ENCODE peak calls at places on chromosomes 12 and 14, in ten cellular contexts. H is OCI-LY7; Q is lower leg skin; Y is CD4-positive, alpha-beta T cell; X is cardiac fibroblast; Z is lower lobe of right lung; V is heart left ventricle; C is mucosa of descending colon; D is HFFc6; R is uterus. P is an unnamed sample.

GRCh38 chr12:104524026-104524425 is 67.3 kb downstream of the CHST11 start:
- DNase-seq in Z (no peak), H (no peak), V (no peak), X (peak), R (no peak), D (no peak), Y (no peak), C (no peak), Q (no peak), P (no peak)

GRCh38 chr14:95452176-95452889 is 64.1 kb downstream of the SYNE3 start:
- DNase-seq in H (peak), Q (no peak), Z (no peak), R (no peak), C (no peak), Y (no peak), V (no peak), D (no peak), X (peak), P (no peak)

GRCh38 chr12:67578976-67579661 is 69.4 kb upstream of the DYRK2 start:
- DNase-seq in D (no peak), Q (no peak), H (no peak), C (no peak), X (no peak), R (no peak), Z (no peak), V (no peak), Y (no peak), P (no peak)

GRCh38 chr14:106174206-106174605 is 647.8 kb downstream of the TMEM121 start:
- DNase-seq in Y (peak), Z (no peak), X (no peak), Q (no peak), H (no peak), V (no peak), R (no peak), C (peak), D (no peak), P (no peak)

GRCh38 chr14:37816135-37816534 is 220.7 kb downstream of the TTC6 start:
- DNase-seq in Q (no peak), C (no peak), R (no peak), Y (no peak), D (no peak), H (no peak), X (no peak), Z (no peak), V (no peak), P (no peak)

GRCh38 chr12:116161588-116161987 is 115.9 kb downstream of the MED13L start:
- DNase-seq in Y (no peak), R (no peak), V (no peak), D (no peak), Q (no peak), X (peak), Z (no peak), C (no peak), H (no peak), P (no peak)

GRCh38 chr12:7933255-7933726 is 2.7 kb downstream of the SLC2A3 start:
- DNase-seq in C (peak), Q (peak), Y (peak), V (peak), X (peak), D (peak), H (peak), R (peak), Z (peak), P (peak)

GRCh38 chr14:38089123-38089522 is 118.6 kb upstream of the SSTR1 start:
- DNase-seq in X (no peak), C (no peak), Q (no peak), Z (no peak), D (no peak), Y (no peak), R (no peak), V (no peak), H (no peak), P (no peak)

DNA sequence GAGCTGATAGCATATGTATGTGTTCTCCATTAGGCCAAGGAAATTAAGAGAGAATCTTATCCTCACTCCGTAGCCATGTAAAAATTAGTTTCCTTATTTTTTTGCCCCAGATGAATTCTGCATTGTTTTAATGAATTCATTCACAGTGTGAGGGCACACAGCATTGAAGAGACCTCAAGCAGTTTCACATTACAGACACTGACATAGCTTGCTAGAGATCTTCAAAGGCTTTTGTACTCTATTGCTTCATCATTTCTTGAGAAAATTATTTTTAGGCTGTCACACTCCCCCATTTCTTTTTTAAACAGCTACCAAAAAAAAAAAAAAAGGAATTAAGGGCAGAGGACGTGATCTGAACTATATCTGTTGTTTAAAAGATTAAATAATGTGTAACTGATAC is 251.1 kb downstream of the BCAT1 start:
- DNase-seq in X (no peak), Q (no peak), D (no peak), C (no peak), Y (no peak), R (no peak), V (no peak), Z (no peak), H (no peak), P (no peak)
- TF ChIP-seq CTCF in X (no peak), Q (no peak), D (no peak), C (no peak), Y (no peak), R (no peak), V (no peak), Z (no peak), H (no peak), P (no peak)

GRCh38 chr12:131124487-131125280 is 171.0 kb downstream of the ADGRD1 start:
- DNase-seq in D (no peak), Z (no peak), V (no peak), Y (no peak), R (no peak), C (no peak), X (no peak), Q (peak), H (no peak), P (no peak)

GRCh38 chr12:131129839-131130238 is 176.1 kb downstream of the ADGRD1 start:
- DNase-seq in D (peak), Q (peak), H (no peak), Y (no peak), X (no peak), Z (no peak), C (no peak), R (no peak), V (peak), P (no peak)

GRCh38 chr12:131123817-131124216 is 170.1 kb downstream of the ADGRD1 start:
- DNase-seq in Y (no peak), H (no peak), R (no peak), D (no peak), X (no peak), Q (peak), V (peak), C (no peak), Z (no peak), P (no peak)

GRCh38 chr12:131128556-131128955 is 174.8 kb downstream of the ADGRD1 start:
- DNase-seq in V (peak), Z (no peak), R (no peak), Y (no peak), C (no peak), D (no peak), X (no peak), Q (peak), H (no peak), P (no peak)

GRCh38 chr12:131126662-131127173 is 173.0 kb downstream of the ADGRD1 start:
- DNase-seq in Y (no peak), Z (no peak), Q (peak), R (no peak), C (no peak), H (no peak), V (no peak), X (no peak), D (no peak), P (no peak)
- TF ChIP-seq CTCF in Y (no peak), Z (no peak), Q (no peak), R (no peak), C (no peak), H (no peak), V (no peak), X (no peak), D (no peak), P (no peak)

GRCh38 chr14:79260406-79260805 is 950.9 kb downstream of the DIO2 start:
- DNase-seq in D (no peak), R (no peak), Z (no peak), Y (no peak), Q (no peak), X (no peak), V (no peak), H (no peak), C (no peak), P (no peak)

GRCh38 chr14:79270361-79270760 is 940.9 kb downstream of the DIO2 start:
- DNase-seq in D (no peak), X (no peak), H (no peak), R (no peak), V (no peak), Z (no peak), Y (no peak), C (no peak), Q (no peak), P (no peak)

GRCh38 chr14:79271122-79271521 is 940.2 kb downstream of the DIO2 start:
- DNase-seq in Z (no peak), Q (no peak), X (no peak), R (no peak), D (no peak), V (no peak), Y (no peak), C (no peak), H (no peak), P (no peak)

DNA sequence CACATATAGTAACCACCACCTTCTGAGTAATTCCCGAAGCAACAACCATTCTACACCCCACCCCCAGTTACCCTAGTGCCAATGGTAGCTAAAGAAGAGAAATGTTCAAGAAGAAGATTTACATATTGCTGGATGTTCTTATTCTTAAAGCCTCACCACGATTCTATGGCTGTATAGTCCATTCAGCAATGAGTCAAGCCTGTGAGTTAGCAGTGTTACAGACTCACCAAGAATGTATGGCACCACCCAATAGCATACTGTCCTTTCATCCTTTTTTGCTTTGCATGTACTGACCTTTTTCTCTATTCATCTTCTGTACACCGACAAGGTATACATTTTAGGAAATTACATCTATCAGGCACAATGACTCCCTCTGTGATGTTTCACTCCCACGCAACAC is 945.9 kb downstream of the DIO2 start:
- DNase-seq in Q (no peak), Z (no peak), V (no peak), D (no peak), Y (no peak), X (no peak), H (no peak), R (no peak), C (no peak), P (no peak)
- TF ChIP-seq CTCF in Q (no peak), Z (no peak), V (no peak), D (no peak), Y (no peak), X (no peak), H (no peak), R (no peak), C (no peak), P (no peak)

GRCh38 chr12:100165356-100165755 is 22.7 kb upstream of the BLTP3B start:
- DNase-seq in H (no peak), C (no peak), R (no peak), D (no peak), Q (no peak), X (no peak), Y (no peak), V (no peak), Z (no peak), P (no peak)
- TF ChIP-seq CTCF in H (no peak), C (no peak), R (no peak), D (no peak), Q (no peak), X (no peak), Y (no peak), V (no peak), Z (no peak), P (no peak)

DNA sequence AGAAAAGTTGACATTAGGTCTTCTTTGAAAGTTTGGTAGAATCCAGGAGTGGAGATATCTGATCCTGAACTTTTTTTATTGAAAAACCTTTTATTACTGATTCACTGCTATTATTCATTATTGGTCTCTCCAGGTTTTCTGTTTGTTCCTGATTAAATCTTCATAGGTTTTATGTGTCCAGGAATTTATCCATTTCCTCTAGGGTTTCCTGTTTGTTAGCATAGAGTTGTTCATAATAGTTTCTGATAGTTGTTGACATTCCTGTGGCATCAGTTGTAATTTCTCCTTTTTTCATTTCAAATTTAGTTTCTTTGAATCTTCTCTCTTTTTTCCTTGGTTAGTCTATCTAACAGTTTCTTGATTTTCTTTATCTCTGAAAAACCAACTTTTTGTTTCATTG is 370.3 kb downstream of the SLC6A15 start:
- DNase-seq in C (no peak), D (no peak), Q (no peak), H (no peak), V (no peak), X (no peak), Z (no peak), R (no peak), Y (no peak), P (no peak)
- TF ChIP-seq CTCF in C (no peak), D (no peak), Q (no peak), H (no peak), V (no peak), X (no peak), Z (no peak), R (no peak), Y (no peak), P (no peak)

GRCh38 chr12:88579941-88580871 is at the start of gene KITLG:
- DNase-seq in R (peak), Z (peak), Y (no peak), Q (peak), V (peak), D (peak), H (no peak), X (peak), C (peak), P (peak)

GRCh38 chr12:88577537-88577936 is 2.7 kb downstream of the KITLG start:
- DNase-seq in C (no peak), X (no peak), Q (no peak), D (peak), R (no peak), Z (no peak), V (no peak), H (no peak), Y (no peak), P (no peak)

GRCh38 chr12:88579572-88579940 is 715 bp downstream of the KITLG start:
- DNase-seq in C (peak), X (no peak), Q (peak), Y (no peak), R (peak), Z (peak), D (no peak), H (no peak), V (peak), P (peak)

GRCh38 chr12:88578274-88578673 is 2.0 kb downstream of the KITLG start:
- DNase-seq in C (no peak), R (no peak), H (no peak), X (no peak), D (peak), Y (no peak), Q (no peak), Z (no peak), V (no peak), P (peak)

DNA sequence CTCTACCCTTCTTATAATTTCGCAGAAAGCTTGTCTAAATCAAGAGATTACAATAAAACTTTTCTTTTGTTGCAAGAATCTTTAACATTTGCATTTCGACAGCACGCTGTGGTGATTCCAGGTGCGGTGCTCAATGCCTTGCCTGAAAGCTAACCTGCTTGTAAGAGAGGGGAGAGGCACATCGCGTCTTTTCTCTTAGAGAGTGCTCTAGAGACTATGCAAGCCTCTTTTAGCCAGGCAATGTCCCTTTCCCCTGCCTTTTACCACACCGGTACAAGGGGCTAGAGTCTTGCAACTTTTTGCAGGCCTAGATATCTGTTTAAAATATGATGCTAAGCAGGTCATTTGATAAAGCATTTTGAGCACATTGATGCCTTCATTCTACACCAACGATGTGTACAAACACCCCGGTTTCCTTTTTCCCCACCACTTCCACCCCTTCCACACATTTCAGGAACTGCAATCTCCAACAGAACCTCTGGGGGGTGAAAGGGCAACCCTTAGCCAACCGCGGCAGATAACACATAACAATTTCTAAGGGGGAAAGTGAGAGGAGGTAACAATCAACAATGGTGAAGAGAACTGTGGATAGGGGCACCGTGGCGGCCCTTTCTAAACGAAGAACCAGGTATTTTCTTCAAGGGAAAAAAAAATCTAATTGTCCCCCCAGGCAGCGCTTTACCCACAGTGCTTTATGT is 1.3 kb downstream of the KITLG start:
- DNase-seq in H (no peak), C (peak), V (no peak), Q (peak), R (no peak), Y (no peak), D (peak), X (no peak), Z (no peak), P (peak)
- TF ChIP-seq CTCF in H (no peak), C (peak), V (peak), Q (no peak), R (peak), Y (no peak), D (peak), X (peak), Z (peak), P (peak)

DNA sequence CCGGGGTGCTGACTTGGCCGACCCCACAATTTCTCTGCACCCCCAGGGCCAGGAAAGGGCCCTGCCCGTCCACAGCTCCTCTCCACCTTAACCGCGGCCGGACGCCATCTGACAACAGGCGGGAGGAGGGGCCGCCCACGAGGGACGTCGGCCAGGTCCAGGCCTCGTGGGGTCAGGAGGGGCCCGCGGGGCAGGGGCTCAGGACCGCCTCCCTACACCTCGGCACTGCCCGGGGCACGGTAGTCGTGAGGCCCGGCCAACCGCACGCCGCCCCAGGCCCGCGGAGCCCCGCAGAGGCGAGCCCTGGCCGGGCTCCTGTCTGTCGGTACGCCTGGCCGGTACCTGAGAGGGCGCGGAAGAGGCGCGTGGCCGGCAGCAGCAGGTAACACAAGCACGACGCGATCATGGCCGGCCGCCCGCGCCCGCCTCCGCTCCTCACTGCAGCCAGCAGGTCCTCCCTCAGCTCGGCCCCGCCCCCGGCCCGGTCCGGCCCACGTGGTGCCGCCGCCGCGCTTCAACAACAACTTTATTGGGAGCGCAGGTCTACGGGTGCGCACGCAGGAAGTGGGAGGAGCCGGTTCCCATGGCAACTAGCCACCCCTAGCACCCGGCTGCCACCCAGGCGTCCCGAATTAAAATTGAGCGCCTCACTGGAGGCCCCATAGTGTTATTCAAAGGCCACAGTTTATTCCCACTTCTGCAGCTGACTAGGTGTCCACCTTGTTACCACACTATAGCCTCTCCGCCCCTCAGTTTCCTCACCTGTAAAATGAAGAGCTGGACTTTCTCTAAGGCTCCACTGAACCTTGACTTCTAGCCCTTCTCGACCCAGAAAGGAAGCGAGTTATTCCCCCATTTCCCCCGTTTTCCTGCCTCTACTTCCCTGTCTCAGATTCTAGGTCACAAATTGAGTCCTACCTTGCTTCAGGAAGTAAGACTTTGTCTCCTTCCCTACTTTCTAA is at the start of gene ANGEL1:
- DNase-seq in R (peak), Q (peak), Y (peak), V (peak), C (peak), D (peak), X (peak), H (peak), Z (peak), P (peak)
- TF ChIP-seq CTCF in R (no peak), Q (no peak), Y (no peak), V (no peak), C (no peak), D (no peak), X (no peak), H (no peak), Z (no peak), P (no peak)

DNA sequence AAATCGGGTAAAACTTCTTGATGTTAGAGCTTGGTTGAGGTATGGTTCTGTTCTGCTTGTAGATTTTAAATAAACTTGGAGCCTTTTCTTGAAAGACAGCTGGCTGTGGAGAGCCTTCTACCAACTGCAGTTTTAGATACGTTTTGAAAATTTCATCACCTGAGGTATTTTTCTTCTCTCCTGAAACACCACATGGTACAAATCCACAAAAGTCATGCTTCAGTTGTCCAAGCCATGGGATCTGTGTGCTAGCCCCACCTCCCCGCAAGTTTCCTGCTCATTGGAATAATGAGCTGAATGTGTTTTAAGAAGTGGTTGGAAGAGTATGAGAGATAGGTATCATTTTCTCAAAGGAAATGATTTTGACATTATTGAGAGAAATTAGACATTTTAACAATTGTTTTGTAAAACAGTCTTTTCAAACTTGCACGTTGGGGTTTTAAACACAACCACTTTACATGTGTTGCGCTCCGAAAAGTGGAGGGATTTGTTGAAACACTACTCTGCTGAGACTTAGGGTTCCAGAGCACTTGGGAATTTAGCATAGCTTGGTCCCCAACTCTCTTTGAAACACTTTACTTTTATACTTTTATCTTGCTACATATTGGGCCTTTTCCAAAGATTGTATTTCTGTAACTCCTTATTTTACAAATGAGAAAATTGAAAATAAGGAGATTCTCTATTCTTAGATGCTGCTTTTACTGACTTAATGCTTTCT is 1.5 kb downstream of the PPM1A start:
- DNase-seq in Y (no peak), R (no peak), Z (no peak), X (peak), H (peak), C (no peak), V (no peak), Q (no peak), D (no peak), P (peak)
- TF ChIP-seq CTCF in Y (no peak), R (no peak), Z (no peak), X (no peak), H (no peak), C (no peak), V (no peak), Q (no peak), D (no peak), P (no peak)

GRCh38 chr14:71264260-71264659 is 357.0 kb downstream of the PCNX1 start:
- DNase-seq in Z (no peak), Q (no peak), C (no peak), Y (no peak), X (no peak), D (no peak), R (no peak), V (no peak), H (no peak), P (no peak)
- TF ChIP-seq CTCF in Z (no peak), Q (no peak), C (no peak), Y (no peak), X (no peak), D (no peak), R (no peak), V (no peak), H (no peak), P (no peak)

P was measured in testis.